ENCODE peak calls at places on chromosomes 4 and X, in five cellular contexts. Y is fibroblast of lung, A is IMR-90, G is right atrium auricular region, M is choroid plexus epithelial cell. K is an unnamed sample.

GRCh38 chr4:138602664-138603063 is 360.5 kb upstream of the SLC7A11 start:
- DNase-seq in Y (no peak), A (peak; percentile 26), G (no peak), M (peak; percentile 19), K (no peak)

GRCh38 chr4:24470681-24471622 is 113.4 kb downstream of the DHX15 start:
- DNase-seq in Y (peak; percentile 57), A (peak; percentile 43), G (no peak), M (peak; percentile 68), K (no peak)

GRCh38 chrX:149521438-149521837 is 16.3 kb upstream of the IDS start:
- DNase-seq in Y (no peak), A (no peak), G (no peak), M (no peak), K (no peak)

GRCh38 chr4:82776925-82777542 is 21.6 kb downstream of the SCD5 start:
- DNase-seq in Y (peak; percentile 33), A (peak; percentile 89), G (no peak), M (peak; percentile 80), K (no peak)

GRCh38 chr4:5785806-5786680 is 75.0 kb downstream of the EVC start:
- DNase-seq in Y (peak; percentile 62), A (peak; percentile 92), G (peak; percentile 43), M (peak; percentile 86), K (peak; percentile 11)

GRCh38 chr4:72568959-72569718 is at the start of gene ADAMTS3:
- DNase-seq in Y (peak; percentile 53), A (peak; percentile 33), G (peak; percentile 65), M (peak; percentile 74), K (no peak)

GRCh38 chr4:147739239-147739823 is 7.4 kb downstream of the ARHGAP10 start:
- DNase-seq in Y (no peak), A (no peak), G (no peak), M (peak; percentile 77), K (no peak)

GRCh38 chr4:2827071-2827873 is 16.4 kb upstream of the ADD1 start:
- DNase-seq in Y (no peak), A (no peak), G (no peak), M (no peak), K (no peak)

GRCh38 chrX:102899940-102900916 is 36.8 kb upstream of the RAB40AL start:
- DNase-seq in Y (peak; percentile 66), A (peak; percentile 74), G (no peak), M (peak; percentile 82), K (peak; percentile 47)

GRCh38 chr4:149031399-149031798 is 589.2 kb upstream of the NR3C2 start:
- DNase-seq in Y (peak; percentile 1), A (peak; percentile 19), G (no peak), M (peak; percentile 39), K (no peak)

GRCh38 chrX:78886550-78886949 is 58.6 kb upstream of the P2RY10 start:
- DNase-seq in Y (no peak), A (no peak), G (no peak), M (peak; percentile 25), K (no peak)

GRCh38 chr4:61511716-61512488 is 311.8 kb downstream of the ADGRL3 start:
- DNase-seq in Y (peak; percentile 86), A (peak; percentile 73), G (no peak), M (peak; percentile 84), K (no peak)
- H3K4me3 ChIP-seq in Y (no peak overlapping the region), A (no peak overlapping the region), G (no peak overlapping the region), M (no peak overlapping the region), K (no peak overlapping the region)

GRCh38 chr4:137274404-137274803 is 257.9 kb downstream of the PCDH18 start:
- DNase-seq in Y (no peak), A (peak; percentile 38), G (no peak), M (peak; percentile 64), K (no peak)

GRCh38 chr4:137283737-137284136 is 248.6 kb downstream of the PCDH18 start:
- DNase-seq in Y (peak; percentile 66), A (peak; percentile 39), G (no peak), M (peak; percentile 75), K (no peak)

DNA sequence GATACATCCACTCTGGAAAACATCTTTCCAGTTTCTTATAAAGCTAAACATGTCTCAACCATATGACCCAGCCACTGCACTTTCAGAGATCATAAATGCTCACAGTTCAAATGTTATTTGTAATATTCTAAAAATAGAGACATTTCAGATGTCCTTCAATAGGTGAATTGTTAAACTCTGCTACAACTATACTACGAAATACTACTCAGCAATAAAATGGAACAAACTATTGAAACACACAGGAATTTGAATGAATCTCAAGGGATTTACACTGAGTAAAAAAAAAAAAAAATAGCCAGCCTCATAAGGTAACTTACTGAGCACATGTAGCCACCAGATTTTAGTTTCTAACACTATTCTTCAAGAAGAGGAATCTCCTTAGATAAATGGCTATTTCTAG is 253.9 kb downstream of the PCDH18 start:
- DNase-seq in Y (no peak), A (no peak), G (no peak), M (peak; percentile 23), K (no peak)
- H3K4me3 ChIP-seq in Y (no peak overlapping the region), A (no peak overlapping the region), G (no peak overlapping the region), M (no peak overlapping the region), K (no peak overlapping the region)

GRCh38 chrX:69024287-69024686 is 141.0 kb downstream of the PJA1 start:
- DNase-seq in Y (no peak), A (no peak), G (no peak), M (no peak), K (no peak)

GRCh38 chrX:69027181-69028005 is 137.9 kb downstream of the PJA1 start:
- DNase-seq in Y (peak; percentile 83), A (peak; percentile 93), G (no peak), M (peak; percentile 91), K (no peak)

GRCh38 chrX:69025802-69026301 is 139.4 kb downstream of the PJA1 start:
- DNase-seq in Y (peak; percentile 52), A (peak; percentile 81), G (no peak), M (peak; percentile 79), K (no peak)

GRCh38 chrX:69022430-69022829 is 142.8 kb downstream of the PJA1 start:
- DNase-seq in Y (no peak), A (no peak), G (no peak), M (no peak), K (no peak)

GRCh38 chrX:69024931-69025330 is 140.3 kb downstream of the PJA1 start:
- DNase-seq in Y (peak; percentile 76), A (peak; percentile 59), G (peak; percentile 75), M (peak; percentile 79), K (no peak)
- H3K4me3 ChIP-seq in Y (no peak overlapping the region), A (no peak overlapping the region), G (no peak overlapping the region), M (no peak overlapping the region), K (no peak overlapping the region)

GRCh38 chr4:182496392-182496791 is 253.2 kb downstream of the TENM3 start:
- DNase-seq in Y (no peak), A (no peak), G (no peak), M (no peak), K (no peak)
- H3K4me3 ChIP-seq in Y (no peak overlapping the region), A (no peak overlapping the region), G (no peak overlapping the region), M (no peak overlapping the region), K (no peak overlapping the region)

GRCh38 chrX:142043196-142043595 is 139.5 kb downstream of the MAGEC1 start:
- DNase-seq in Y (no peak), A (no peak), G (no peak), M (no peak), K (no peak)
- H3K4me3 ChIP-seq in Y (no peak overlapping the region), A (no peak overlapping the region), G (no peak overlapping the region), M (no peak overlapping the region), K (no peak overlapping the region)

GRCh38 chrX:66015906-66016689 is 23.8 kb downstream of the VSIG4 start:
- DNase-seq in Y (no peak), A (no peak), G (no peak), M (no peak), K (no peak)
- H3K4me3 ChIP-seq in Y (no peak overlapping the region), A (no peak overlapping the region), G (no peak overlapping the region), M (no peak overlapping the region), K (no peak overlapping the region)

DNA sequence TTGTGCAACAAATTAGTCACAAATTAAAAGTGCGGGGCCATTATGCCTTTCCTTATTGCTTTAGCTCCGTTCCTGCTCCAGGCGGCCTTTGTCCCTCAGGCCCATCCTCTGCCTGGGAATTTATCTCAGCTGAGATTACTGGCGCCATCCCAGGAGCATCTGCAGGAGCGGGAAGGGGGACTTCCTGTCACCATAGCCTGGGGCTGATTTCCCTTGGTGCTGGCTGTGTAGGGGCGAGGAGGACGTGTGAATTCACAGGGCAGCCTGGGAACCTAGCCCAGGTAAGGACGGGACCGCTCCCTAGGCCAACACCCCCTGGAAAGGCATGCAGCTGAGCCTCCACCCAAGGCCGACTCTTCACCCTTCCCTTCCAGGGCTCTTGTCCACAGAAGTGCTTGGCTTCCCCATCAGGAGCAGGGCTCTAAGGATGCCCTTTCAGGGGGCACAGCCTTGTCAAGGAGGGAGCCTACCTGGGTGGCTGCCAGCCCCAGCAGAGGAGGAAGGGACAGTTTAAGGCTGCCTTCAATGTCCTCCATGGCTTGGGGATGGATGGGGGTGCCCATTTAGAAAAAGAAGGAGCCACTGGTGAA is 72.6 kb upstream of the NKX1-1 start:
- DNase-seq in Y (no peak), A (no peak), G (no peak), M (no peak), K (no peak)
- H3K4me3 ChIP-seq in Y (no peak overlapping the region), A (no peak overlapping the region), G (no peak overlapping the region), M (no peak overlapping the region), K (no peak overlapping the region)

K was measured in CD8-positive, alpha-beta T cell.